ENCODE peak calls at places on chromosomes 12 and 14, in seven cellular contexts. T is suprapubic skin; P is CD4-positive, CD25-positive, alpha-beta regulatory T cell; Y is hepatocyte; K is activated CD4-positive, alpha-beta T cell treated with anti-CD3 and anti-CD28 coated beads, Interleukin-2, amount 50 U/mL, for 4 hours; H is NCI-H1930; Q is CD8-positive, alpha-beta memory T cell. A is an unnamed sample.

GRCh38 chr14:93924592-93925355 is 2.4 kb upstream of the FAM181A start:
- DNase-seq in Q (no peak), T (no peak), Y (no peak), K (no peak), H (no peak), P (no peak), A (peak; percentile 36)

GRCh38 chr12:21823581-21823980 is 49.1 kb upstream of the KCNJ8 start:
- DNase-seq in Y (no peak), K (no peak), H (no peak), P (no peak), Q (no peak), T (peak; percentile 65), A (no peak)

GRCh38 chr14:86673523-86673969 is 1143.6 kb downstream of the FLRT2 start:
- DNase-seq in K (no peak), T (no peak), P (no peak), Y (peak; percentile 20), Q (no peak), H (no peak), A (no peak)

GRCh38 chr12:48441122-48441521 is 31.2 kb upstream of the ANP32D start:
- DNase-seq in Q (no peak), Y (no peak), K (no peak), P (no peak), H (no peak), T (no peak), A (no peak)

GRCh38 chr14:104710071-104710735 is 13.8 kb upstream of the ADSS1 start:
- DNase-seq in K (no peak), Y (no peak), T (no peak), P (no peak), Q (no peak), H (no peak), A (no peak)

GRCh38 chr12:44972746-44973421 is 78.0 kb downstream of the DBX2 start:
- DNase-seq in T (no peak), H (peak; percentile 77), Y (peak; percentile 28), P (no peak), K (no peak), Q (peak; percentile 5), A (no peak)

GRCh38 chr14:74647834-74648361 is 35.9 kb upstream of the LTBP2 start:
- DNase-seq in Y (no peak), H (no peak), Q (no peak), P (no peak), K (no peak), T (no peak), A (no peak)

GRCh38 chr14:101076451-101077220 is 173.1 kb upstream of the RTL1 start:
- DNase-seq in H (no peak), Y (no peak), Q (no peak), P (no peak), T (peak; percentile 44), K (no peak), A (no peak)

GRCh38 chr12:46886541-46887041 is 60.8 kb upstream of the SLC38A4 start:
- DNase-seq in Y (no peak), K (no peak), T (no peak), H (no peak), P (no peak), Q (no peak), A (no peak)